ENCODE peak calls at places on chromosome X, in nine cellular contexts. One of them, this sample, is unnamed.

GRCh38 chrX:131783555-131784338 is 239.4 kb upstream of the STK26 start:
- DNase-seq in MCF 10A: peak; percentile 94
- DNase-seq in stimulated activated effector memory CD8-positive, alpha-beta T cell treated with anti-CD3 and anti-CD28 coated beads, Interleukin-12 subunit alpha, Interleukin-12 subunit beta, amount 100 ng/mL, for 72 hours: no peak
- DNase-seq in naive thymus-derived CD8-positive, alpha-beta T cell: no peak
- DNase-seq in activated T-cell treated with anti-CD3 and anti-CD28 coated beads, Interleukin-2, amount 50 U/mL, for 48 hours: peak; percentile 78
- DNase-seq in nucleus accumbens: no peak
- DNase-seq in head of caudate nucleus: peak; percentile 81
- DNase-seq in fibroblast of pulmonary artery: no peak
- DNase-seq in right lobe of liver: no peak
- DNase-seq in this sample: peak; percentile 43

GRCh38 chrX:129925305-129926092 is 19.5 kb downstream of the UTP14A start:
- DNase-seq in activated T-cell treated with anti-CD3 and anti-CD28 coated beads, Interleukin-2, amount 50 U/mL, for 48 hours: peak; percentile 75
- DNase-seq in nucleus accumbens: peak; percentile 32
- DNase-seq in stimulated activated effector memory CD8-positive, alpha-beta T cell treated with anti-CD3 and anti-CD28 coated beads, Interleukin-12 subunit alpha, Interleukin-12 subunit beta, amount 100 ng/mL, for 72 hours: peak; percentile 37
- DNase-seq in right lobe of liver: peak; percentile 66
- DNase-seq in naive thymus-derived CD8-positive, alpha-beta T cell: peak; percentile 64
- DNase-seq in head of caudate nucleus: peak; percentile 86
- DNase-seq in MCF 10A: peak; percentile 72
- DNase-seq in fibroblast of pulmonary artery: peak; percentile 87
- DNase-seq in this sample: peak; percentile 81

GRCh38 chrX:20968996-20969395 is 405.2 kb upstream of the CNKSR2 start:
- DNase-seq in head of caudate nucleus: no peak
- DNase-seq in right lobe of liver: no peak
- DNase-seq in fibroblast of pulmonary artery: peak; percentile 44
- DNase-seq in MCF 10A: peak; percentile 59
- DNase-seq in activated T-cell treated with anti-CD3 and anti-CD28 coated beads, Interleukin-2, amount 50 U/mL, for 48 hours: no peak
- DNase-seq in naive thymus-derived CD8-positive, alpha-beta T cell: no peak
- DNase-seq in nucleus accumbens: no peak
- DNase-seq in stimulated activated effector memory CD8-positive, alpha-beta T cell treated with anti-CD3 and anti-CD28 coated beads, Interleukin-12 subunit alpha, Interleukin-12 subunit beta, amount 100 ng/mL, for 72 hours: no peak
- DNase-seq in this sample: peak; percentile 44

GRCh38 chrX:71652405-71652804 is 14.9 kb upstream of the LOC101059915 start:
- DNase-seq in MCF 10A: peak; percentile 56
- DNase-seq in activated T-cell treated with anti-CD3 and anti-CD28 coated beads, Interleukin-2, amount 50 U/mL, for 48 hours: peak; percentile 64
- DNase-seq in head of caudate nucleus: peak; percentile 48
- DNase-seq in naive thymus-derived CD8-positive, alpha-beta T cell: peak; percentile 48
- DNase-seq in fibroblast of pulmonary artery: peak; percentile 68
- DNase-seq in nucleus accumbens: no peak
- DNase-seq in right lobe of liver: no peak
- DNase-seq in stimulated activated effector memory CD8-positive, alpha-beta T cell treated with anti-CD3 and anti-CD28 coated beads, Interleukin-12 subunit alpha, Interleukin-12 subunit beta, amount 100 ng/mL, for 72 hours: no peak
- DNase-seq in this sample: peak; percentile 81

GRCh38 chrX:105765691-105766090 is 56.6 kb upstream of the NRK start:
- DNase-seq in stimulated activated effector memory CD8-positive, alpha-beta T cell treated with anti-CD3 and anti-CD28 coated beads, Interleukin-12 subunit alpha, Interleukin-12 subunit beta, amount 100 ng/mL, for 72 hours: no peak
- DNase-seq in nucleus accumbens: no peak
- DNase-seq in head of caudate nucleus: no peak
- DNase-seq in right lobe of liver: no peak
- DNase-seq in fibroblast of pulmonary artery: no peak
- DNase-seq in activated T-cell treated with anti-CD3 and anti-CD28 coated beads, Interleukin-2, amount 50 U/mL, for 48 hours: no peak
- DNase-seq in naive thymus-derived CD8-positive, alpha-beta T cell: no peak
- DNase-seq in MCF 10A: no peak
- DNase-seq in this sample: peak; percentile 5

GRCh38 chrX:2325076-2325784 is 175.5 kb downstream of the DHRSX start:
- DNase-seq in fibroblast of pulmonary artery: peak; percentile 59
- DNase-seq in MCF 10A: no peak
- DNase-seq in stimulated activated effector memory CD8-positive, alpha-beta T cell treated with anti-CD3 and anti-CD28 coated beads, Interleukin-12 subunit alpha, Interleukin-12 subunit beta, amount 100 ng/mL, for 72 hours: no peak
- DNase-seq in naive thymus-derived CD8-positive, alpha-beta T cell: peak; percentile 26
- DNase-seq in right lobe of liver: peak; percentile 49
- DNase-seq in nucleus accumbens: no peak
- DNase-seq in head of caudate nucleus: peak; percentile 88
- DNase-seq in activated T-cell treated with anti-CD3 and anti-CD28 coated beads, Interleukin-2, amount 50 U/mL, for 48 hours: peak; percentile 60
- DNase-seq in this sample: no peak

GRCh38 chrX:22095306-22095705 is 63.2 kb downstream of the PHEX start:
- DNase-seq in right lobe of liver: no peak
- DNase-seq in activated T-cell treated with anti-CD3 and anti-CD28 coated beads, Interleukin-2, amount 50 U/mL, for 48 hours: no peak
- DNase-seq in head of caudate nucleus: no peak
- DNase-seq in fibroblast of pulmonary artery: peak; percentile 63
- DNase-seq in nucleus accumbens: no peak
- DNase-seq in MCF 10A: no peak
- DNase-seq in naive thymus-derived CD8-positive, alpha-beta T cell: no peak
- DNase-seq in stimulated activated effector memory CD8-positive, alpha-beta T cell treated with anti-CD3 and anti-CD28 coated beads, Interleukin-12 subunit alpha, Interleukin-12 subunit beta, amount 100 ng/mL, for 72 hours: no peak
- DNase-seq in this sample: no peak

GRCh38 chrX:48956728-48957414 is 536 bp downstream of the OTUD5 start:
- DNase-seq in activated T-cell treated with anti-CD3 and anti-CD28 coated beads, Interleukin-2, amount 50 U/mL, for 48 hours: peak; percentile 65
- DNase-seq in nucleus accumbens: peak; percentile 2
- DNase-seq in right lobe of liver: no peak
- DNase-seq in fibroblast of pulmonary artery: no peak
- DNase-seq in head of caudate nucleus: no peak
- DNase-seq in stimulated activated effector memory CD8-positive, alpha-beta T cell treated with anti-CD3 and anti-CD28 coated beads, Interleukin-12 subunit alpha, Interleukin-12 subunit beta, amount 100 ng/mL, for 72 hours: peak; percentile 27
- DNase-seq in naive thymus-derived CD8-positive, alpha-beta T cell: peak; percentile 64
- DNase-seq in MCF 10A: no peak
- DNase-seq in this sample: peak; percentile 55

GRCh38 chrX:39857780-39858179 is 240.0 kb downstream of the BCOR start:
- DNase-seq in fibroblast of pulmonary artery: no peak
- DNase-seq in right lobe of liver: no peak
- DNase-seq in activated T-cell treated with anti-CD3 and anti-CD28 coated beads, Interleukin-2, amount 50 U/mL, for 48 hours: peak; percentile 71
- DNase-seq in nucleus accumbens: no peak
- DNase-seq in head of caudate nucleus: no peak
- DNase-seq in stimulated activated effector memory CD8-positive, alpha-beta T cell treated with anti-CD3 and anti-CD28 coated beads, Interleukin-12 subunit alpha, Interleukin-12 subunit beta, amount 100 ng/mL, for 72 hours: peak; percentile 10
- DNase-seq in naive thymus-derived CD8-positive, alpha-beta T cell: no peak
- DNase-seq in MCF 10A: no peak
- DNase-seq in this sample: no peak

GRCh38 chrX:130637591-130637990 is 235.8 kb downstream of the RBMX2 start:
- DNase-seq in fibroblast of pulmonary artery: peak; percentile 64
- DNase-seq in stimulated activated effector memory CD8-positive, alpha-beta T cell treated with anti-CD3 and anti-CD28 coated beads, Interleukin-12 subunit alpha, Interleukin-12 subunit beta, amount 100 ng/mL, for 72 hours: no peak
- DNase-seq in naive thymus-derived CD8-positive, alpha-beta T cell: no peak
- DNase-seq in head of caudate nucleus: no peak
- DNase-seq in activated T-cell treated with anti-CD3 and anti-CD28 coated beads, Interleukin-2, amount 50 U/mL, for 48 hours: no peak
- DNase-seq in MCF 10A: no peak
- DNase-seq in nucleus accumbens: no peak
- DNase-seq in right lobe of liver: no peak
- DNase-seq in this sample: no peak

GRCh38 chrX:151899622-151900021 is 13.1 kb upstream of the MAGEA4 start:
- DNase-seq in fibroblast of pulmonary artery: peak; percentile 24
- DNase-seq in MCF 10A: no peak
- DNase-seq in nucleus accumbens: no peak
- DNase-seq in naive thymus-derived CD8-positive, alpha-beta T cell: no peak
- DNase-seq in right lobe of liver: no peak
- DNase-seq in head of caudate nucleus: no peak
- DNase-seq in stimulated activated effector memory CD8-positive, alpha-beta T cell treated with anti-CD3 and anti-CD28 coated beads, Interleukin-12 subunit alpha, Interleukin-12 subunit beta, amount 100 ng/mL, for 72 hours: no peak
- DNase-seq in activated T-cell treated with anti-CD3 and anti-CD28 coated beads, Interleukin-2, amount 50 U/mL, for 48 hours: no peak
- DNase-seq in this sample: no peak

GRCh38 chrX:17361620-17362019 is 13.4 kb upstream of the NHS start:
- DNase-seq in nucleus accumbens: no peak
- DNase-seq in MCF 10A: no peak
- DNase-seq in activated T-cell treated with anti-CD3 and anti-CD28 coated beads, Interleukin-2, amount 50 U/mL, for 48 hours: peak; percentile 31
- DNase-seq in fibroblast of pulmonary artery: no peak
- DNase-seq in head of caudate nucleus: no peak
- DNase-seq in stimulated activated effector memory CD8-positive, alpha-beta T cell treated with anti-CD3 and anti-CD28 coated beads, Interleukin-12 subunit alpha, Interleukin-12 subunit beta, amount 100 ng/mL, for 72 hours: no peak
- DNase-seq in naive thymus-derived CD8-positive, alpha-beta T cell: no peak
- DNase-seq in right lobe of liver: no peak
- DNase-seq in this sample: peak; percentile 68

GRCh38 chrX:1306909-1307625 is 29.5 kb upstream of the IL3RA start:
- DNase-seq in naive thymus-derived CD8-positive, alpha-beta T cell: no peak
- DNase-seq in MCF 10A: no peak
- DNase-seq in nucleus accumbens: no peak
- DNase-seq in activated T-cell treated with anti-CD3 and anti-CD28 coated beads, Interleukin-2, amount 50 U/mL, for 48 hours: no peak
- DNase-seq in right lobe of liver: no peak
- DNase-seq in head of caudate nucleus: no peak
- DNase-seq in fibroblast of pulmonary artery: no peak
- DNase-seq in stimulated activated effector memory CD8-positive, alpha-beta T cell treated with anti-CD3 and anti-CD28 coated beads, Interleukin-12 subunit alpha, Interleukin-12 subunit beta, amount 100 ng/mL, for 72 hours: no peak
- DNase-seq in this sample: no peak

GRCh38 chrX:114162068-114162735 is 421.7 kb upstream of the HTR2C start:
- DNase-seq in head of caudate nucleus: no peak
- DNase-seq in right lobe of liver: no peak
- DNase-seq in fibroblast of pulmonary artery: no peak
- DNase-seq in nucleus accumbens: no peak
- DNase-seq in naive thymus-derived CD8-positive, alpha-beta T cell: no peak
- DNase-seq in stimulated activated effector memory CD8-positive, alpha-beta T cell treated with anti-CD3 and anti-CD28 coated beads, Interleukin-12 subunit alpha, Interleukin-12 subunit beta, amount 100 ng/mL, for 72 hours: no peak
- DNase-seq in MCF 10A: peak; percentile 1
- DNase-seq in activated T-cell treated with anti-CD3 and anti-CD28 coated beads, Interleukin-2, amount 50 U/mL, for 48 hours: peak; percentile 19
- DNase-seq in this sample: peak; percentile 39

GRCh38 chrX:110143454-110144210 is 140.7 kb downstream of the TMEM164 start:
- DNase-seq in MCF 10A: peak; percentile 48
- DNase-seq in activated T-cell treated with anti-CD3 and anti-CD28 coated beads, Interleukin-2, amount 50 U/mL, for 48 hours: no peak
- DNase-seq in naive thymus-derived CD8-positive, alpha-beta T cell: no peak
- DNase-seq in right lobe of liver: no peak
- DNase-seq in head of caudate nucleus: peak; percentile 20
- DNase-seq in nucleus accumbens: no peak
- DNase-seq in stimulated activated effector memory CD8-positive, alpha-beta T cell treated with anti-CD3 and anti-CD28 coated beads, Interleukin-12 subunit alpha, Interleukin-12 subunit beta, amount 100 ng/mL, for 72 hours: no peak
- DNase-seq in fibroblast of pulmonary artery: no peak
- DNase-seq in this sample: no peak

GRCh38 chrX:132333351-132333750 is 114.1 kb upstream of the RAP2C start:
- DNase-seq in head of caudate nucleus: no peak
- DNase-seq in right lobe of liver: no peak
- DNase-seq in nucleus accumbens: no peak
- DNase-seq in activated T-cell treated with anti-CD3 and anti-CD28 coated beads, Interleukin-2, amount 50 U/mL, for 48 hours: no peak
- DNase-seq in MCF 10A: no peak
- DNase-seq in fibroblast of pulmonary artery: no peak
- DNase-seq in naive thymus-derived CD8-positive, alpha-beta T cell: no peak
- DNase-seq in stimulated activated effector memory CD8-positive, alpha-beta T cell treated with anti-CD3 and anti-CD28 coated beads, Interleukin-12 subunit alpha, Interleukin-12 subunit beta, amount 100 ng/mL, for 72 hours: no peak
- DNase-seq in this sample: no peak

GRCh38 chrX:43679778-43680177 is 23.7 kb downstream of the MAOA start:
- DNase-seq in MCF 10A: peak; percentile 73
- DNase-seq in naive thymus-derived CD8-positive, alpha-beta T cell: no peak
- DNase-seq in right lobe of liver: no peak
- DNase-seq in head of caudate nucleus: no peak
- DNase-seq in stimulated activated effector memory CD8-positive, alpha-beta T cell treated with anti-CD3 and anti-CD28 coated beads, Interleukin-12 subunit alpha, Interleukin-12 subunit beta, amount 100 ng/mL, for 72 hours: no peak
- DNase-seq in nucleus accumbens: no peak
- DNase-seq in fibroblast of pulmonary artery: peak; percentile 74
- DNase-seq in activated T-cell treated with anti-CD3 and anti-CD28 coated beads, Interleukin-2, amount 50 U/mL, for 48 hours: no peak
- DNase-seq in this sample: peak; percentile 5

GRCh38 chrX:129472116-129472515 is 51.2 kb downstream of the SMARCA1 start:
- DNase-seq in fibroblast of pulmonary artery: peak; percentile 38
- DNase-seq in activated T-cell treated with anti-CD3 and anti-CD28 coated beads, Interleukin-2, amount 50 U/mL, for 48 hours: no peak
- DNase-seq in nucleus accumbens: no peak
- DNase-seq in right lobe of liver: no peak
- DNase-seq in MCF 10A: peak; percentile 25
- DNase-seq in head of caudate nucleus: no peak
- DNase-seq in stimulated activated effector memory CD8-positive, alpha-beta T cell treated with anti-CD3 and anti-CD28 coated beads, Interleukin-12 subunit alpha, Interleukin-12 subunit beta, amount 100 ng/mL, for 72 hours: no peak
- DNase-seq in naive thymus-derived CD8-positive, alpha-beta T cell: no peak
- DNase-seq in this sample: no peak

GRCh38 chrX:12563121-12563520 is 228.1 kb upstream of the PRPS2 start:
- DNase-seq in head of caudate nucleus: no peak
- DNase-seq in MCF 10A: peak; percentile 22
- DNase-seq in right lobe of liver: no peak
- DNase-seq in activated T-cell treated with anti-CD3 and anti-CD28 coated beads, Interleukin-2, amount 50 U/mL, for 48 hours: no peak
- DNase-seq in stimulated activated effector memory CD8-positive, alpha-beta T cell treated with anti-CD3 and anti-CD28 coated beads, Interleukin-12 subunit alpha, Interleukin-12 subunit beta, amount 100 ng/mL, for 72 hours: no peak
- DNase-seq in nucleus accumbens: no peak
- DNase-seq in fibroblast of pulmonary artery: peak; percentile 41
- DNase-seq in naive thymus-derived CD8-positive, alpha-beta T cell: no peak
- DNase-seq in this sample: no peak

GRCh38 chrX:116009871-116010710 is 160.5 kb upstream of the AGTR2 start:
- DNase-seq in nucleus accumbens: no peak
- DNase-seq in fibroblast of pulmonary artery: no peak
- DNase-seq in head of caudate nucleus: peak; percentile 17
- DNase-seq in MCF 10A: no peak
- DNase-seq in right lobe of liver: peak; percentile 76
- DNase-seq in naive thymus-derived CD8-positive, alpha-beta T cell: no peak
- DNase-seq in activated T-cell treated with anti-CD3 and anti-CD28 coated beads, Interleukin-2, amount 50 U/mL, for 48 hours: no peak
- DNase-seq in stimulated activated effector memory CD8-positive, alpha-beta T cell treated with anti-CD3 and anti-CD28 coated beads, Interleukin-12 subunit alpha, Interleukin-12 subunit beta, amount 100 ng/mL, for 72 hours: no peak
- DNase-seq in this sample: no peak

GRCh38 chrX:139823806-139824205 is 109.0 kb downstream of the ATP11C start:
- DNase-seq in fibroblast of pulmonary artery: no peak
- DNase-seq in right lobe of liver: no peak
- DNase-seq in stimulated activated effector memory CD8-positive, alpha-beta T cell treated with anti-CD3 and anti-CD28 coated beads, Interleukin-12 subunit alpha, Interleukin-12 subunit beta, amount 100 ng/mL, for 72 hours: no peak
- DNase-seq in MCF 10A: peak; percentile 65
- DNase-seq in activated T-cell treated with anti-CD3 and anti-CD28 coated beads, Interleukin-2, amount 50 U/mL, for 48 hours: no peak
- DNase-seq in naive thymus-derived CD8-positive, alpha-beta T cell: no peak
- DNase-seq in head of caudate nucleus: no peak
- DNase-seq in nucleus accumbens: no peak
- DNase-seq in this sample: no peak

This sample was measured in DMS53.